ENCODE peak calls at places on chromosomes 3 and 15, in ten cellular contexts. P, G, W, S, O, M, K, E, N and D are unnamed samples.

GRCh38 chr3:140736863-140737460 is 59.1 kb downstream of the TRIM42 start:
- DNase-seq in P (peak), G (no peak), W (no peak), S (no peak), O (peak), M (no peak), K (peak), E (peak), N (no peak), D (no peak)

GRCh38 chr15:67685008-67685599 is 140.2 kb upstream of the SKOR1 start:
- DNase-seq in P (peak), G (peak), W (no peak), S (no peak), O (no peak), M (no peak), K (peak), E (no peak), N (no peak), D (no peak)

GRCh38 chr3:99751649-99752048 is 66.0 kb upstream of the CMSS1 start:
- DNase-seq in P (peak), G (peak), W (no peak), S (no peak), O (no peak), M (no peak), K (peak), E (no peak), N (no peak), D (no peak)

GRCh38 chr15:88621789-88622604 is 857 bp downstream of the AEN start:
- DNase-seq in P (peak), G (peak), W (peak), S (no peak), O (no peak), M (no peak), K (peak), E (no peak), N (no peak), D (no peak)

GRCh38 chr3:185153170-185153733 is 392 bp upstream of the C3orf70 start:
- DNase-seq in P (no peak), G (no peak), W (no peak), S (no peak), O (peak), M (no peak), K (no peak), E (peak), N (no peak), D (no peak)

GRCh38 chr3:180626844-180627243 is 24.9 kb downstream of the TTC14 start:
- DNase-seq in P (no peak), G (no peak), W (no peak), S (no peak), O (no peak), M (no peak), K (no peak), E (no peak), N (no peak), D (no peak)

GRCh38 chr3:71972031-71972430 is 187.1 kb upstream of the PROK2 start:
- DNase-seq in P (peak), G (no peak), W (no peak), S (no peak), O (no peak), M (no peak), K (no peak), E (no peak), N (no peak), D (no peak)

GRCh38 chr3:109336272-109336957 is 931 bp downstream of the DPPA4 start:
- DNase-seq in P (no peak), G (peak), W (no peak), S (peak), O (peak), M (no peak), K (peak), E (peak), N (no peak), D (no peak)

GRCh38 chr3:11118181-11118682 is 36.1 kb upstream of the HRH1 start:
- DNase-seq in P (peak), G (peak), W (no peak), S (no peak), O (no peak), M (no peak), K (peak), E (no peak), N (no peak), D (no peak)

GRCh38 chr15:73802336-73803105 is 49.4 kb upstream of the INSYN1 start:
- DNase-seq in P (no peak), G (no peak), W (no peak), S (no peak), O (no peak), M (no peak), K (no peak), E (no peak), N (peak), D (no peak)

GRCh38 chr3:14295037-14295436 is 107.4 kb upstream of the SLC6A6 start:
- DNase-seq in P (no peak), G (no peak), W (no peak), S (no peak), O (no peak), M (no peak), K (no peak), E (no peak), N (no peak), D (no peak)

GRCh38 chr15:69849232-69849610 is 248.5 kb downstream of the TLE3 start:
- DNase-seq in P (no peak), G (peak), W (no peak), S (no peak), O (no peak), M (no peak), K (no peak), E (no peak), N (no peak), D (no peak)

GRCh38 chr3:45994661-45995369 is 809 bp downstream of the FYCO1 start:
- DNase-seq in P (no peak), G (no peak), W (no peak), S (no peak), O (no peak), M (no peak), K (peak), E (peak), N (no peak), D (no peak)

GRCh38 chr15:64931381-64931780 is 19.7 kb downstream of the ANKDD1A start:
- DNase-seq in P (no peak), G (no peak), W (no peak), S (no peak), O (no peak), M (peak), K (no peak), E (no peak), N (no peak), D (no peak)

GRCh38 chr3:85050806-85051205 is 92.0 kb downstream of the CADM2 start:
- DNase-seq in P (no peak), G (no peak), W (no peak), S (no peak), O (no peak), M (no peak), K (no peak), E (no peak), N (no peak), D (no peak)

GRCh38 chr3:121649645-121650044 is 11.1 kb downstream of the HCLS1 start:
- DNase-seq in P (peak), G (peak), W (no peak), S (no peak), O (no peak), M (no peak), K (no peak), E (no peak), N (no peak), D (no peak)

GRCh38 chr3:61723038-61723437 is 161.7 kb downstream of the PTPRG start:
- DNase-seq in P (no peak), G (no peak), W (no peak), S (no peak), O (no peak), M (no peak), K (no peak), E (no peak), N (no peak), D (no peak)

GRCh38 chr3:39296197-39297077 is 16.6 kb upstream of the CX3CR1 start:
- DNase-seq in P (no peak), G (no peak), W (no peak), S (no peak), O (no peak), M (no peak), K (no peak), E (no peak), N (no peak), D (no peak)

GRCh38 chr3:125151916-125152315 is 60.6 kb downstream of the SLC12A8 start:
- DNase-seq in P (no peak), G (peak), W (no peak), S (no peak), O (no peak), M (no peak), K (no peak), E (no peak), N (no peak), D (no peak)

GRCh38 chr15:79872358-79873017 is 24.3 kb downstream of the MTHFS start:
- DNase-seq in P (peak), G (peak), W (no peak), S (no peak), O (no peak), M (peak), K (peak), E (peak), N (no peak), D (peak)

GRCh38 chr3:190227064-190227463 is 95.2 kb downstream of the CLDN1 start:
- DNase-seq in P (no peak), G (no peak), W (no peak), S (no peak), O (no peak), M (no peak), K (no peak), E (no peak), N (no peak), D (no peak)

GRCh38 chr3:152474585-152474984 is 205.9 kb downstream of the MBNL1 start:
- DNase-seq in P (peak), G (peak), W (no peak), S (peak), O (no peak), M (no peak), K (peak), E (peak), N (no peak), D (no peak)

GRCh38 chr15:33197636-33198035 is 3.1 kb upstream of the FMN1 start:
- DNase-seq in P (no peak), G (no peak), W (no peak), S (no peak), O (no peak), M (no peak), K (no peak), E (no peak), N (no peak), D (no peak)

GRCh38 chr15:78033864-78034263 is 43.6 kb downstream of the TBC1D2B start:
- DNase-seq in P (no peak), G (peak), W (peak), S (no peak), O (no peak), M (no peak), K (no peak), E (no peak), N (no peak), D (no peak)

GRCh38 chr15:70852501-70853269 is 1.3 kb downstream of the LARP6 start:
- DNase-seq in P (peak), G (peak), W (no peak), S (no peak), O (no peak), M (no peak), K (no peak), E (no peak), N (no peak), D (no peak)

GRCh38 chr3:183254816-183255730 is 2.0 kb downstream of the B3GNT5 start:
- DNase-seq in P (peak), G (peak), W (no peak), S (no peak), O (peak), M (no peak), K (peak), E (peak), N (no peak), D (no peak)

GRCh38 chr3:193673845-193674244 is 80.8 kb downstream of the OPA1 start:
- DNase-seq in P (no peak), G (no peak), W (no peak), S (no peak), O (no peak), M (no peak), K (no peak), E (no peak), N (no peak), D (no peak)

GRCh38 chr15:77786181-77786890 is 153.6 kb upstream of the LINGO1 start:
- DNase-seq in P (no peak), G (no peak), W (no peak), S (no peak), O (no peak), M (no peak), K (no peak), E (no peak), N (no peak), D (no peak)

GRCh38 chr3:171991166-171991565 is 48.2 kb upstream of the FNDC3B start:
- DNase-seq in P (no peak), G (peak), W (no peak), S (no peak), O (no peak), M (no peak), K (no peak), E (no peak), N (no peak), D (no peak)